ENCODE peak calls at places on chromosomes 13 and 19, in ten cellular contexts. F is IMR-90; N is PC-3; D is ascending aorta; Q is hepatocyte; K is SK-N-MC; L is tibial nerve; J is breast epithelium; G is naive thymus-derived CD4-positive, alpha-beta T cell; E is left ventricle myocardium inferior. Y is an unnamed sample.
A peak's percentile ranks its signal among the peaks of the same experiment; 100 is the strongest.

GRCh38 chr13:99971576-99972189 is at the start of gene ZIC5:
- DNase-seq in N (no peak), D (no peak), K (peak; percentile 88), G (no peak), F (no peak), L (no peak), Q (no peak), E (no peak), J (no peak), Y (peak; percentile 80)

GRCh38 chr13:74288361-74288911 is 154.2 kb upstream of the KLF12 start:
- DNase-seq in D (no peak), Q (peak; percentile 46), L (no peak), J (no peak), N (no peak), F (no peak), E (peak; percentile 26), G (peak; percentile 36), K (no peak), Y (peak; percentile 26)

GRCh38 chr19:48698046-48698445 is 2.3 kb downstream of the FUT2 start:
- DNase-seq in D (no peak), F (peak; percentile 74), L (no peak), J (no peak), E (no peak), N (peak; percentile 61), Q (no peak), K (peak; percentile 22), G (no peak), Y (no peak)

GRCh38 chr13:60032836-60033235 is 130.9 kb downstream of the DIAPH3 start:
- DNase-seq in N (no peak), D (no peak), J (no peak), K (no peak), E (no peak), Q (no peak), F (no peak), L (no peak), G (no peak), Y (no peak)

GRCh38 chr19:30391554-30392551 is 19.7 kb downstream of the ZNF536 start:
- DNase-seq in N (no peak), E (no peak), F (no peak), D (no peak), K (peak; percentile 93), L (no peak), G (no peak), J (no peak), Q (no peak), Y (no peak)

GRCh38 chr19:33430674-33431277 is 57.3 kb downstream of the CEBPG start:
- DNase-seq in D (no peak), L (no peak), Q (peak; percentile 72), K (no peak), E (peak; percentile 59), F (peak; percentile 61), J (peak; percentile 76), G (peak; percentile 69), N (peak; percentile 71), Y (peak; percentile 48)

GRCh38 chr19:37466798-37467607 is at the start of gene ZNF569:
- DNase-seq in D (peak; percentile 94), K (peak; percentile 76), J (peak; percentile 87), Q (peak; percentile 92), E (peak; percentile 88), N (peak; percentile 67), G (peak; percentile 94), L (peak; percentile 72), F (peak; percentile 95), Y (peak; percentile 94)

GRCh38 chr13:41648314-41648935 is 191.1 kb downstream of the RGCC start:
- DNase-seq in Q (peak; percentile 17), J (no peak), G (no peak), E (no peak), N (peak; percentile 85), D (no peak), L (no peak), K (no peak), F (peak; percentile 72), Y (no peak)

GRCh38 chr13:25977216-25977615 is 74.6 kb downstream of the SHISA2 start:
- DNase-seq in J (no peak), E (no peak), L (no peak), K (no peak), D (no peak), G (no peak), N (no peak), F (no peak), Q (no peak), Y (no peak)

GRCh38 chr13:106103779-106104178 is 431.7 kb downstream of the EFNB2 start:
- DNase-seq in E (no peak), D (no peak), F (no peak), L (no peak), N (peak; percentile 83), K (no peak), Q (peak; percentile 61), J (no peak), G (no peak), Y (no peak)

GRCh38 chr19:4454621-4454951 is 3.0 kb downstream of the UBXN6 start:
- DNase-seq in Q (no peak), E (no peak), K (no peak), G (no peak), N (no peak), J (no peak), L (no peak), F (no peak), D (no peak), Y (no peak)

GRCh38 chr19:46610851-46611770 is 10.0 kb downstream of the CALM3 start:
- DNase-seq in N (no peak), J (no peak), K (no peak), L (peak; percentile 11), D (peak; percentile 65), E (peak; percentile 9), F (peak; percentile 36), Q (no peak), G (peak; percentile 48), Y (no peak)

GRCh38 chr13:30725331-30726085 is 9.8 kb upstream of the ALOX5AP start:
- DNase-seq in J (no peak), F (peak; percentile 33), L (no peak), D (peak; percentile 54), Q (no peak), N (no peak), E (no peak), G (no peak), K (no peak), Y (no peak)

GRCh38 chr13:79448413-79448812 is 32.5 kb upstream of the NDFIP2 start:
- DNase-seq in D (no peak), Q (no peak), J (no peak), E (no peak), G (no peak), L (no peak), K (no peak), F (peak; percentile 20), N (no peak), Y (no peak)

GRCh38 chr19:46394398-46394797 is 19.0 kb downstream of the CCDC8 start:
- DNase-seq in E (no peak), K (no peak), Q (no peak), F (no peak), J (no peak), L (no peak), G (no peak), D (no peak), N (no peak), Y (no peak)

GRCh38 chr19:14400913-14401312 is 18.2 kb downstream of the DDX39A start:
- DNase-seq in J (no peak), L (no peak), F (no peak), G (peak; percentile 49), N (no peak), E (no peak), D (no peak), K (no peak), Q (no peak), Y (no peak)

GRCh38 chr19:48511321-48511731 is 309 bp downstream of the LMTK3 start:
- DNase-seq in F (no peak), D (no peak), Q (no peak), E (no peak), J (no peak), G (peak; percentile 24), L (no peak), N (no peak), K (no peak), Y (no peak)

GRCh38 chr19:42153606-42154405 is 21.6 kb upstream of the POU2F2 start:
- DNase-seq in G (no peak), F (no peak), K (no peak), D (no peak), Q (no peak), L (no peak), E (no peak), N (no peak), J (no peak), Y (no peak)

GRCh38 chr13:98922306-98922705 is 55.6 kb downstream of the DOCK9 start:
- DNase-seq in E (no peak), L (no peak), J (no peak), N (no peak), Q (no peak), D (no peak), F (no peak), K (no peak), G (no peak), Y (no peak)
- H3K36me3 ChIP-seq in E (peaks cover 26% of the 10 kb centered on the region), L (no peaks in the 10 kb centered on the region), J (no peaks in the 10 kb centered on the region), N (no peaks in the 10 kb centered on the region), Q (no peaks in the 10 kb centered on the region), D (peaks cover 10% of the 10 kb centered on the region), F (no peaks in the 10 kb centered on the region), K (no peaks in the 10 kb centered on the region), G (peaks cover 7% of the 10 kb centered on the region), Y (no peaks in the 10 kb centered on the region)

DNA sequence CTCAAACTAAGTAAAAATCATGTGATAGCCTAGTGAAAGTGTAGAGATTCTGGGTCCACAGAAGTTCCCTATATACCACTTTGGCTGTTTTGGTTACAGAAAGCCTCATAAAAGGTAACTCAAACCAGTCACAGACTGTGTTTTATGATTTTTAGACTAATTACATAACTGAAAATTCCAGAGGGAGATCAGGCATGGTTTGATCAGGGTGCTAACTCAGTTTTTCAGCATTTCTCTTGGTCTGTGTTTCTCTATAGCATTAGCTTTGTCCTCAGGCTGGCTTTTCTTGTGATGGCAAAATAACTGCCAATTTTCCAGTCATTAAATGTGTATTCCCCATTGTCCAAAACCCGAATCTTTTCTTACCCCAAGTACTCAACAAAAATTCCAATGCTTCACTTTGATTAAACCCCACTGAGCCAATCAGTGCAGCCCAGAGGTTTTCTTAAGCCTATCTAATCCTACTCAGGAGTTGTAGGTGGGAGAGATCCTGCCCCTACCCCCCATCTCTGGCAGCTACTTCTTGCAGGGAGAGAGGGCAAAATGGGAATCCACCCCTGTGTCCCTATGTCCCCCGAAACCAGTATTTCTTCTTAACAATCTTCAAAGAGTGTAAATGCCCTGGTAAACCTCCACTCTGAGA is 8.6 kb upstream of the FXYD3 start:
- DNase-seq in N (no peak), K (no peak), G (no peak), E (no peak), D (no peak), F (no peak), Q (no peak), L (no peak), J (no peak), Y (no peak)
- H3K27ac ChIP-seq in N (peak overlapping the region; percentile 89), K (no peak overlapping the region), G (no peak overlapping the region), E (peak overlapping the region; percentile 36), D (no peak overlapping the region), F (no peak overlapping the region), Q (peak overlapping the region; percentile 43), L (peak overlapping the region; percentile 90), J (peak overlapping the region; percentile 84), Y (no peak overlapping the region)

GRCh38 chr19:54148158-54148557 is 10.6 kb downstream of the CNOT3 start:
- DNase-seq in N (no peak), D (no peak), Q (no peak), K (no peak), G (no peak), J (no peak), L (no peak), E (no peak), F (no peak), Y (peak; percentile 78)
- H3K36me3 ChIP-seq in N (peaks cover 75% of the 10 kb centered on the region), D (peaks cover 96% of the 10 kb centered on the region), Q (peaks cover 7% of the 10 kb centered on the region), K (peaks cover 85% of the 10 kb centered on the region), G (peaks cover 41% of the 10 kb centered on the region), J (peaks cover 22% of the 10 kb centered on the region), L (peaks cover 7% of the 10 kb centered on the region), E (peaks cover 98% of the 10 kb centered on the region), F (peaks cover 88% of the 10 kb centered on the region), Y (peaks cover 99% of the 10 kb centered on the region)

GRCh38 chr13:47865883-47866282 is 135.2 kb downstream of the SUCLA2 start:
- DNase-seq in D (no peak), J (no peak), K (no peak), G (no peak), Q (no peak), N (no peak), E (no peak), L (no peak), F (no peak), Y (no peak)
- H3K27ac ChIP-seq in D (no peak overlapping the region), J (no peak overlapping the region), K (no peak overlapping the region), G (no peak overlapping the region), Q (no peak overlapping the region), N (no peak overlapping the region), E (no peak overlapping the region), L (no peak overlapping the region), F (no peak overlapping the region), Y (no peak overlapping the region)